ENCODE peak calls at places on chromosomes 1 and 21, in six cellular contexts. Q is GM12878, Z is K562, U is GM12891, X is H1, D is HepG2. J is an unnamed sample.

GRCh38 chr1:3814771-3815561 is 18.7 kb upstream of the LRRC47 start:
- DNase-seq in Q (no peak), Z (no peak), U (no peak), X (no peak), D (no peak), J (no peak)

GRCh38 chr1:56098956-56099355 is 480.4 kb downstream of the PLPP3 start:
- DNase-seq in Q (no peak), Z (no peak), U (no peak), X (no peak), D (no peak), J (no peak)

GRCh38 chr1:229408458-229409037 is 25.3 kb downstream of the ACTA1 start:
- DNase-seq in Q (no peak), Z (no peak), U (no peak), X (no peak), D (peak; percentile 55), J (no peak)

GRCh38 chr1:22290611-22291010 is 147.7 kb upstream of the WNT4 start:
- DNase-seq in Q (no peak), Z (no peak), U (no peak), X (no peak), D (no peak), J (no peak)

GRCh38 chr1:51990478-51990965 is at the start of gene RAB3B:
- DNase-seq in Q (no peak), Z (peak; percentile 96), U (peak; percentile 73), X (peak; percentile 70), D (peak; percentile 40), J (peak; percentile 64)

GRCh38 chr21:43767980-43768867 is 7.9 kb downstream of the CSTB start:
- DNase-seq in Q (no peak), Z (peak; percentile 85), U (no peak), X (no peak), D (no peak), J (no peak)

GRCh38 chr1:150477320-150477719 is 9.9 kb upstream of the TARS2 start:
- DNase-seq in Q (no peak), Z (no peak), U (no peak), X (no peak), D (no peak), J (no peak)

GRCh38 chr1:109762821-109763645 is 690 bp downstream of the EPS8L3 start:
- DNase-seq in Q (no peak), Z (peak; percentile 74), U (no peak), X (no peak), D (no peak), J (no peak)

GRCh38 chr21:37742115-37742514 is 174.1 kb downstream of the KCNJ6 start:
- DNase-seq in Q (no peak), Z (no peak), U (no peak), X (no peak), D (no peak), J (no peak)

DNA sequence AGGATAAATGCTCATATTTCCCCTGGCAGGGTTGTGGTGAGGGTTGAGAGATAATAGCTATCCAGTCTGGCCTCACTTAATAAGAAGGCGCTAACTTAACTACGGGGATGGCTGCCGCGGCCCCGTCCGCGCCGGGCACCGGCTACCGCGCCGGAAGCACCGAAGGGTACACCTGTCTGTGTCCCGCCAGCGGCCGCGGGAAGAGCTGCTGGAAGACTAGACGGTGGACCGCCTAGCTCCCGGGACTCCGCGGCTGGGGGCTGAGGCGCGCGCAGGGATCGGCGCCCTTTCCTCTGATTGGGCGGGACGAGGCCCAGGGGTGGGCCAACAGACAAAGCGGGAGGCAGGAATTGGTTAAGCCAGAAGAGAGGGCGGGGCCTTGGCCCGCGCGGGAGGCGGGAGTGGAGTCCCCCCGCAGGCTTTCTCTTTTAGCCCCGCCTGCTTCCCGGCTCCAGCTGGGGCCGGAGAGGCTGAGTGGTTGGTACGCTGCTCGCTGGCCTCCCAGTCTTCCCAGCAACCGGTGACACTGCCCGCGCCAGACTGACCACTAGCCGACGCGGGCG is at the start of gene ZNF672:
- DNase-seq in Q (peak; percentile 77), Z (peak; percentile 95), U (peak; percentile 92), X (peak; percentile 91), D (peak; percentile 96), J (peak; percentile 91)
- TF ChIP-seq POLR2A in Q (peak; percentile 83), Z (peak; percentile 57), U (peak; percentile 68), X (peak; percentile 87), D (peak; percentile 80), J (peak; percentile 72)

GRCh38 chr1:199685369-199685768 is 342.1 kb upstream of the NR5A2 start:
- DNase-seq in Q (no peak), Z (no peak), U (no peak), X (no peak), D (peak; percentile 7), J (no peak)
- TF ChIP-seq POLR2AphosphoS5 in Q (no peak), Z (no peak), U (no peak), X (no peak), D (no peak), J (no peak)

DNA sequence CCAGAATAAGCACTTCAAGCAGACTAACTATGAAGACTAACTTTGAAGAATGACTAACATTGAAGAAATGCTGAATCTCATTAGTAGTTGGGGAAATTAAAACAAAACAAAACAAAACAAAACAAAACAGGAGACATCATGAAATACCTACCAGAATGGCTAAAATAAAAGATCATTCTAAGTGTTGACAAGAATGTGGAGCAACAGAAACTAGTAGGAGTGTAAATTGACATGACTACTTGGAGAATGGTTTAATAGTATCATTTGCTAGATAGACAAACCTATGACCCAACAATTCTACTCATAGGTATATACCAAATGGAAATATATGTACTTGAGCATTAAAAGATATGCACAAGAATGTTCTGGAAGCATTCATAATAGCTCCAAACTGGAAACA is 18.9 kb upstream of the ZFP69B start:
- DNase-seq in Q (no peak), Z (no peak), U (no peak), X (no peak), D (no peak), J (no peak)
- TF ChIP-seq TAF1 in Q (no peak), Z (no peak), U (no peak), X (no peak), D (no peak), J (no peak)

GRCh38 chr1:41486892-41487728 is 2.6 kb upstream of the EDN2 start:
- DNase-seq in Q (peak; percentile 48), Z (no peak), U (no peak), X (no peak), D (no peak), J (peak; percentile 62)

GRCh38 chr1:41486053-41486891 is 1.8 kb upstream of the EDN2 start:
- DNase-seq in Q (peak; percentile 26), Z (no peak), U (no peak), X (peak; percentile 60), D (no peak), J (no peak)

GRCh38 chr1:41489561-41489960 is 5.1 kb upstream of the EDN2 start:
- DNase-seq in Q (no peak), Z (no peak), U (no peak), X (no peak), D (no peak), J (no peak)

GRCh38 chr1:41487729-41488598 is 3.5 kb upstream of the EDN2 start:
- DNase-seq in Q (no peak), Z (no peak), U (no peak), X (no peak), D (no peak), J (no peak)

DNA sequence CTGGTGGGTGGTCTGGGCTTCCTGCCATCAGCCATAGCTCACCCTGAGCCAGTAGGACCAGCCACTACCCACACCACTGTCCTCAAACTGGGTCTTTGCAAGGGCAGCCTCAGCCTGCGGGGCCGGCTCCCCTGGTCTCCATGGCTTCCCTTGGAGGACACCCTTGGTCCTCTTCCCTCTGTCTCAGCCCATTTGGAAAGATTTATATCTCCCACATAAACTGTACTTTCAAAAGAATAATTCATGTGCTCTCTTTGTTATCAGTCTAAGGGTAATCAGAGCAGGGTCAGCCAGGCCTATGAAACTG is 4.1 kb upstream of the EDN2 start:
- DNase-seq in Q (no peak), Z (no peak), U (no peak), X (no peak), D (no peak), J (no peak)
- TF ChIP-seq POLR2A in Q (no peak), Z (no peak), U (no peak), X (no peak), D (no peak), J (no peak)

GRCh38 chr1:184558691-184559090 is 171.9 kb downstream of the C1orf21 start:
- DNase-seq in Q (no peak), Z (no peak), U (no peak), X (no peak), D (no peak), J (no peak)
- TF ChIP-seq POLR2AphosphoS5 in Q (no peak), Z (no peak), U (no peak), X (no peak), D (no peak), J (no peak)

DNA sequence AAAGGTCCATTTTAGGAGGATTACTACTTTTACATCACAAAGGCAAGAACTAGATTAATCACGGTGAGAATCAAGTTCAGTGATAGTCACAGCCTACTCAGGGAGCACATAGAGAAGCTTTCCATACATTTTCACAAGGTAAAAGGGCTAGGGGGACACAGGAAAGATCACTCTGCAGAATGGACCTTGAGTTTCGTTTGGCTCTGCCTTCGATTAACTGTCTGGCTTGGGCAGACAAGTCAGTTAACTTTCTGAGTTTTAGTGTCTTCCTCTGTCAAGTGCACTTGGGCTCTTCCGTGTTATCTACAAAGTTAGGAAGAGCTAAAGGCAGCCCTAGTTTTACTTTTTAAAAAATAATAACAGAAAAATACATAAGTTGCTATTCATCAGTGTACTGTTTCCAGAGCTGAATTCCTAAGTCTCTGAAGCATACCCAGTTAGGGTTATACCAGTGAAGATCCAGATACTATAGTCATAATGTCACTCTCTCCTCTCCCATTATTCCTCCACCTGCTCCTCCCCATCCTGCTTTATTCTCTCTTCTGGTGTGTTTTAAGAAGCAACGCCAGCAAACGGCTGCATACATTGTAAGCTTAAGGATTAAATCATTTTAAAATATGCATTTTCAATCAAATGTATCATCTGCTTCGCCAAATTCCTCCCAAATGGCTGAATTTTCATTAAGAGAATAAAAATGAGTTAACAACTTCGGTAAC is 1.7 kb downstream of the CEP170 start:
- DNase-seq in Q (no peak), Z (no peak), U (no peak), X (no peak), D (peak; percentile 7), J (no peak)
- TF ChIP-seq TAF1 in Q (no peak), Z (no peak), U (no peak), X (no peak), D (no peak), J (no peak)

DNA sequence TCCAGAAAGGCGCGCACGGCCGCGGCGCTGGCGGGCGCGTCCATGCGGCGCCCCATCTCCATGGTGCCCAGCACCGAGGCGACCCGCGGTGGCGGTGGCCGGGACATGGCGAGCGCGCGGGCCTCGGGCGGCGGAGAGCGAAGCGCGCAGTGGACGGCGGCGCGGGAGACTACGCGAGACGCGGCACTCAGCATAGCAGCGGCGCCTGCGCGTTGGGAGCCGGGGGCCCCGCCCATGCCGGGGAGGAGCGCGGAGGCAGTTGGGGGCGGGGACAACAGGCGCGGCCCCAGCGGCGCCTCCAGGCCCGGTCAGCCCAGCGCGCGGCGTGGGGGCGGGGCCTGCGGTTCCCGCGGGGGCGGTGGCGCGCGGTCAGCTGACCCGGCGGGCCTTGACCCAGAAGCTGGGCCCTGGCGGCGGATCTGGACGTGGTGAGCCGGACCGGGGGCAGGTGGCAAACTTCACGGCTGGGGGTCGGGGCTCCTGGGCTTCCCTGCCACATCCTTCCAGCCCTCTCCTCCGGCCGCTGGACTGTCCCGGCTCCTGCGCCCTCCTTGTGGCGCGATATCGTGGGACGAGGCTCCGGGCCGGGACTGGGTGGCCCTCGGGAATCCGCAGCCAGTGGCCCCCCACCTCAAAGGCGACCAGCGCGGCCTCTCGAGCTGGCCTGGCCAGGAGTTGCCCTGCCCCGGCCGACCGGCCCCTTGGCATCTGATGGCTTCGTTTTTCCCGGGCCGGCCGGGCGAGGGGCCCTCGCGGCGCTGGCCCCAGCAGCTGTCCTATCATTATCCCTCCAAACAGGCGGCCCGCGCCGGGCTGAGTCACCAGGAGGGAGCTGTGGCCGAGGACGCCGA is at the start of the genes AKR7A2 and SLC66A1:
- DNase-seq in Q (peak; percentile 49), Z (peak; percentile 99), U (peak; percentile 98), X (peak; percentile 60), D (peak; percentile 82), J (peak; percentile 94)
- TF ChIP-seq POLR2A in Q (peak; percentile 87), Z (peak; percentile 90), U (peak; percentile 49), X (no peak), D (peak; percentile 79), J (peak; percentile 82)

GRCh38 chr21:16181024-16181423 is 451.2 kb downstream of the USP25 start:
- DNase-seq in Q (no peak), Z (no peak), U (no peak), X (no peak), D (no peak), J (no peak)
- TF ChIP-seq POLR2AphosphoS5 in Q (no peak), Z (no peak), U (no peak), X (no peak), D (no peak), J (no peak)